ENCODE peak calls at places on chromosomes 11 and 22, in eight cellular contexts. One of them, this sample, is unnamed.

GRCh38 chr11:68798221-68798813 is 43.4 kb downstream of the CPT1A start:
- DNase-seq in Calu3: peak
- DNase-seq in nephron progenitor cell: peak
- DNase-seq in endothelial cell: peak
- DNase-seq in cardiac fibroblast: peak
- DNase-seq in HFF-Myc: no peak
- DNase-seq in spleen: peak
- DNase-seq in mucosa of descending colon: peak
- DNase-seq in this sample: peak

GRCh38 chr22:36762687-36763260 is 13.1 kb downstream of the IFT27 start:
- DNase-seq in Calu3: no peak
- DNase-seq in nephron progenitor cell: no peak
- DNase-seq in endothelial cell: no peak
- DNase-seq in cardiac fibroblast: no peak
- DNase-seq in HFF-Myc: no peak
- DNase-seq in spleen: peak
- DNase-seq in mucosa of descending colon: no peak
- DNase-seq in this sample: no peak

GRCh38 chr11:120718171-120718570 is 206.6 kb downstream of the GRIK4 start:
- DNase-seq in Calu3: no peak
- DNase-seq in nephron progenitor cell: no peak
- DNase-seq in endothelial cell: no peak
- DNase-seq in cardiac fibroblast: no peak
- DNase-seq in HFF-Myc: no peak
- DNase-seq in spleen: peak
- DNase-seq in mucosa of descending colon: no peak
- DNase-seq in this sample: no peak

GRCh38 chr11:48272551-48273080 is 9.0 kb downstream of the OR4X1 start:
- DNase-seq in Calu3: no peak
- DNase-seq in nephron progenitor cell: no peak
- DNase-seq in endothelial cell: no peak
- DNase-seq in cardiac fibroblast: no peak
- DNase-seq in HFF-Myc: no peak
- DNase-seq in spleen: no peak
- DNase-seq in mucosa of descending colon: no peak
- DNase-seq in this sample: no peak

GRCh38 chr11:74325649-74326645 is 14.5 kb upstream of the P4HA3 start:
- DNase-seq in Calu3: no peak
- DNase-seq in nephron progenitor cell: no peak
- DNase-seq in endothelial cell: no peak
- DNase-seq in cardiac fibroblast: peak
- DNase-seq in HFF-Myc: no peak
- DNase-seq in spleen: no peak
- DNase-seq in mucosa of descending colon: peak
- DNase-seq in this sample: no peak

GRCh38 chr11:67055812-67056211 is 835 bp upstream of the RHOD start:
- DNase-seq in Calu3: no peak
- DNase-seq in nephron progenitor cell: peak
- DNase-seq in endothelial cell: no peak
- DNase-seq in cardiac fibroblast: peak
- DNase-seq in HFF-Myc: no peak
- DNase-seq in spleen: no peak
- DNase-seq in mucosa of descending colon: peak
- DNase-seq in this sample: no peak

GRCh38 chr11:124841186-124841585 is 24.0 kb upstream of the ROBO3 start:
- DNase-seq in Calu3: no peak
- DNase-seq in nephron progenitor cell: no peak
- DNase-seq in endothelial cell: no peak
- DNase-seq in cardiac fibroblast: peak
- DNase-seq in HFF-Myc: no peak
- DNase-seq in spleen: no peak
- DNase-seq in mucosa of descending colon: no peak
- DNase-seq in this sample: no peak

GRCh38 chr22:49657275-49657973 is 170.2 kb downstream of the BRD1 start:
- DNase-seq in Calu3: no peak
- DNase-seq in nephron progenitor cell: no peak
- DNase-seq in endothelial cell: peak
- DNase-seq in cardiac fibroblast: no peak
- DNase-seq in HFF-Myc: no peak
- DNase-seq in spleen: peak
- DNase-seq in mucosa of descending colon: peak
- DNase-seq in this sample: peak

GRCh38 chr11:116890193-116890592 is 52.8 kb upstream of the APOA1 start:
- DNase-seq in Calu3: no peak
- DNase-seq in nephron progenitor cell: no peak
- DNase-seq in endothelial cell: no peak
- DNase-seq in cardiac fibroblast: peak
- DNase-seq in HFF-Myc: no peak
- DNase-seq in spleen: no peak
- DNase-seq in mucosa of descending colon: no peak
- DNase-seq in this sample: no peak

GRCh38 chr11:121393855-121394254 is 58.3 kb upstream of the SORL1 start:
- DNase-seq in Calu3: no peak
- DNase-seq in nephron progenitor cell: no peak
- DNase-seq in endothelial cell: no peak
- DNase-seq in cardiac fibroblast: no peak
- DNase-seq in HFF-Myc: no peak
- DNase-seq in spleen: no peak
- DNase-seq in mucosa of descending colon: no peak
- DNase-seq in this sample: no peak

GRCh38 chr11:12377824-12378593 is 638 bp downstream of the PARVA start:
- DNase-seq in Calu3: peak
- DNase-seq in nephron progenitor cell: peak
- DNase-seq in endothelial cell: peak
- DNase-seq in cardiac fibroblast: peak
- DNase-seq in HFF-Myc: peak
- DNase-seq in spleen: no peak
- DNase-seq in mucosa of descending colon: peak
- DNase-seq in this sample: no peak

GRCh38 chr11:13638436-13638835 is 30.0 kb upstream of the FAR1 start:
- DNase-seq in Calu3: no peak
- DNase-seq in nephron progenitor cell: no peak
- DNase-seq in endothelial cell: no peak
- DNase-seq in cardiac fibroblast: no peak
- DNase-seq in HFF-Myc: no peak
- DNase-seq in spleen: no peak
- DNase-seq in mucosa of descending colon: no peak
- DNase-seq in this sample: no peak

DNA sequence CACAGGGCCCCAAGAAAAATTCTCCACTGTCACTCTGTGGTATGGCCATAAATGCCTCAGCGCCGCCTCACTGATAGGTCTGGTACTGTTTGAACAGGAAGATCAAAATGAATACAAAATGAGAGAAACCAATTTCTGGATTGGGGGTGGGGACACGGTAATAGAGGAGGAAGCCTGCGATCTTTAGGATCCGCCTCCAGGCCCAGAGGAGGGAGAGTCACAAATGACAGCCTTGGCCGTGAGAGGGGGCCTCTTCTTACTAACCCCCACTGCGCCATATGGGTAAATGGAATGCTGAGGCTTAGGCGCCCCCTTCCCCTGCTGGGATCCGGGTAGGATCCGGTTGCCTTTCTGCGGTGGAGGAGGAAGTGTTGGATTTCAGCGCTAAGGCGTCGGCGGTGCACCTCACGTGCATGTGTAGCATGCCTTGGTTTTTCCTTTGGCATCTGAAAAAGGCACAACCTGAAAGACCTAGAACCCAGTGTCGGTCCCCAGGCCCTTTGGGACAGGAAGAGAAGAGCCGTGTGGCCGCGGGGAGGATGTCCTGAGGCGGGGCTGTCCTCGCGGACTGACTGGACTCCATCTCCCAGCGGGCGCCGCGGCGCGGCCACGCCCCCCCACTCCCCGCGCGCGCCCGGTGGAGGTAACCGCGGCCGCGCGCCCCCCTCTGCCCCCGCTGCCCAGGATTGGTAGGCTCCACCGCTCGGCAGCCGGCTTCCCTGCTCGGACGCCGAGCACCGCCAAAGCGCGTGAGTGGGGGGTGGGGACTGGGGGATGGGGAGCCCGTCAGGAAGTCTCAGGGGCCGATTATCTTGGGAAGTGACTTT is 718 bp upstream of the MADD start:
- DNase-seq in Calu3: peak
- DNase-seq in nephron progenitor cell: peak
- DNase-seq in endothelial cell: peak
- DNase-seq in cardiac fibroblast: peak
- DNase-seq in HFF-Myc: peak
- DNase-seq in spleen: peak
- DNase-seq in mucosa of descending colon: peak
- DNase-seq in this sample: peak
- TF ChIP-seq CTCF in Calu3: no peak
- TF ChIP-seq CTCF in nephron progenitor cell: no peak
- TF ChIP-seq CTCF in endothelial cell: no peak
- TF ChIP-seq CTCF in cardiac fibroblast: peak
- TF ChIP-seq CTCF in HFF-Myc: peak
- TF ChIP-seq CTCF in spleen: no peak
- TF ChIP-seq CTCF in mucosa of descending colon: peak
- TF ChIP-seq CTCF in this sample: no peak

GRCh38 chr11:43930868-43931716 is 11.3 kb upstream of the C11orf96 start:
- DNase-seq in Calu3: no peak
- DNase-seq in nephron progenitor cell: no peak
- DNase-seq in endothelial cell: no peak
- DNase-seq in cardiac fibroblast: peak
- DNase-seq in HFF-Myc: no peak
- DNase-seq in spleen: no peak
- DNase-seq in mucosa of descending colon: no peak
- DNase-seq in this sample: no peak
- TF ChIP-seq CTCF in Calu3: no peak
- TF ChIP-seq CTCF in nephron progenitor cell: no peak
- TF ChIP-seq CTCF in endothelial cell: no peak
- TF ChIP-seq CTCF in cardiac fibroblast: no peak
- TF ChIP-seq CTCF in HFF-Myc: no peak
- TF ChIP-seq CTCF in spleen: no peak
- TF ChIP-seq CTCF in mucosa of descending colon: no peak
- TF ChIP-seq CTCF in this sample: no peak

GRCh38 chr11:103322861-103323260 is 213.6 kb downstream of the DYNC2H1 start:
- DNase-seq in Calu3: no peak
- DNase-seq in nephron progenitor cell: no peak
- DNase-seq in endothelial cell: no peak
- DNase-seq in cardiac fibroblast: no peak
- DNase-seq in HFF-Myc: no peak
- DNase-seq in spleen: no peak
- DNase-seq in mucosa of descending colon: no peak
- DNase-seq in this sample: no peak
- TF ChIP-seq CTCF in Calu3: no peak
- TF ChIP-seq CTCF in nephron progenitor cell: no peak
- TF ChIP-seq CTCF in endothelial cell: no peak
- TF ChIP-seq CTCF in cardiac fibroblast: no peak
- TF ChIP-seq CTCF in HFF-Myc: no peak
- TF ChIP-seq CTCF in spleen: no peak
- TF ChIP-seq CTCF in mucosa of descending colon: no peak
- TF ChIP-seq CTCF in this sample: no peak

GRCh38 chr22:30115705-30116104 is 35.4 kb downstream of the HORMAD2 start:
- DNase-seq in Calu3: no peak
- DNase-seq in nephron progenitor cell: no peak
- DNase-seq in endothelial cell: no peak
- DNase-seq in cardiac fibroblast: peak
- DNase-seq in HFF-Myc: no peak
- DNase-seq in spleen: no peak
- DNase-seq in mucosa of descending colon: no peak
- DNase-seq in this sample: no peak

GRCh38 chr22:30113494-30113893 is 33.2 kb downstream of the HORMAD2 start:
- DNase-seq in Calu3: no peak
- DNase-seq in nephron progenitor cell: no peak
- DNase-seq in endothelial cell: no peak
- DNase-seq in cardiac fibroblast: no peak
- DNase-seq in HFF-Myc: no peak
- DNase-seq in spleen: no peak
- DNase-seq in mucosa of descending colon: no peak
- DNase-seq in this sample: no peak

GRCh38 chr22:30116362-30117117 is 36.3 kb downstream of the HORMAD2 start:
- DNase-seq in Calu3: no peak
- DNase-seq in nephron progenitor cell: no peak
- DNase-seq in endothelial cell: no peak
- DNase-seq in cardiac fibroblast: peak
- DNase-seq in HFF-Myc: no peak
- DNase-seq in spleen: no peak
- DNase-seq in mucosa of descending colon: peak
- DNase-seq in this sample: no peak

GRCh38 chr22:30117256-30117655 is 37.0 kb downstream of the HORMAD2 start:
- DNase-seq in Calu3: no peak
- DNase-seq in nephron progenitor cell: no peak
- DNase-seq in endothelial cell: no peak
- DNase-seq in cardiac fibroblast: no peak
- DNase-seq in HFF-Myc: no peak
- DNase-seq in spleen: no peak
- DNase-seq in mucosa of descending colon: no peak
- DNase-seq in this sample: no peak

DNA sequence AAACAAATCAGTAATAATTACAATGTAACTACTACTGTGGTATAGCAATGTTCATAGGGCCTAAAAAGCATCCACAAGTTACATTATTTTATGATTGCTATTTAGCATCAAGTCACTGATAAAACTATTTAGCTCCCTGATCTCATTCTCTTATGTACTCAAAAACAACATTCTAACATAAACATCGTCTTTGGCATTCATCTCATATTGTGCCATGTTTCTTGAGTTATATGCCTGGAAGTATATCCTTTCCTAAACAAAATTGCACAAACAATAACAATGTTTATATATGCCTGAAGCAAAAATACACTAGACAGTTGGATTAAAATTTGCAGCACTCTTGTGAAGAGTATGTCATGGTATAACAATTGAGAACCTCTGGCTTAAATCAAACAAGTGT is 34.1 kb downstream of the HORMAD2 start:
- DNase-seq in Calu3: no peak
- DNase-seq in nephron progenitor cell: no peak
- DNase-seq in endothelial cell: no peak
- DNase-seq in cardiac fibroblast: no peak
- DNase-seq in HFF-Myc: no peak
- DNase-seq in spleen: no peak
- DNase-seq in mucosa of descending colon: no peak
- DNase-seq in this sample: no peak
- TF ChIP-seq CTCF in Calu3: no peak
- TF ChIP-seq CTCF in nephron progenitor cell: no peak
- TF ChIP-seq CTCF in endothelial cell: no peak
- TF ChIP-seq CTCF in cardiac fibroblast: no peak
- TF ChIP-seq CTCF in HFF-Myc: no peak
- TF ChIP-seq CTCF in spleen: no peak
- TF ChIP-seq CTCF in mucosa of descending colon: no peak
- TF ChIP-seq CTCF in this sample: no peak